ENCODE peak calls at places on chromosomes 5 and 9, in seven cellular contexts. K, O, I, N, X, Z and J are unnamed samples.

GRCh38 chr9:103281126-103281525 is 286.0 kb downstream of the CYLC2 start:
- DNase-seq in O (no peak), Z (no peak), I (no peak), N (no peak), K (no peak), X (no peak), J (no peak)

GRCh38 chr9:108603141-108603540 is 252.6 kb downstream of the ACTL7B start:
- DNase-seq in Z (no peak), N (no peak), K (no peak), X (no peak), O (no peak), I (no peak), J (no peak)

GRCh38 chr9:131892162-131892707 is 152.4 kb upstream of the RAPGEF1 start:
- DNase-seq in Z (no peak), K (no peak), O (no peak), X (no peak), I (no peak), N (no peak), J (no peak)

GRCh38 chr5:139404484-139404840 is 573 bp upstream of the SPATA24 start:
- DNase-seq in I (no peak), O (no peak), K (no peak), Z (no peak), X (no peak), N (no peak), J (no peak)

GRCh38 chr5:111551569-111552275 is 39.4 kb upstream of the STARD4 start:
- DNase-seq in N (no peak), I (no peak), K (no peak), X (no peak), Z (peak; percentile 84), O (no peak), J (no peak)

GRCh38 chr9:123996731-123997421 is 14.7 kb upstream of the LHX2 start:
- DNase-seq in X (peak; percentile 49), I (no peak), K (no peak), O (peak; percentile 65), Z (no peak), N (no peak), J (no peak)

GRCh38 chr9:18379073-18379811 is 94.7 kb upstream of the ADAMTSL1 start:
- DNase-seq in Z (peak; percentile 94), N (no peak), X (no peak), K (no peak), I (peak; percentile 97), O (no peak), J (peak; percentile 77)

GRCh38 chr5:138177936-138178515 is 404 bp downstream of the BRD8 start:
- DNase-seq in O (no peak), K (no peak), N (no peak), I (peak; percentile 18), Z (peak; percentile 60), X (no peak), J (peak; percentile 28)

GRCh38 chr5:150024241-150024984 is 23.9 kb downstream of the HMGXB3 start:
- DNase-seq in K (peak; percentile 25), O (no peak), Z (peak; percentile 22), X (no peak), I (peak; percentile 25), N (no peak), J (no peak)

GRCh38 chr5:12902611-12903010 is 998.4 kb upstream of the CTNND2 start:
- DNase-seq in K (no peak), X (no peak), I (no peak), N (no peak), O (no peak), Z (no peak), J (no peak)

GRCh38 chr5:61790678-61791077 is 458.6 kb downstream of the ZSWIM6 start:
- DNase-seq in O (no peak), N (no peak), Z (no peak), I (no peak), X (no peak), K (no peak), J (no peak)

GRCh38 chr9:108889649-108890067 is 27.6 kb downstream of the ACTL7A start:
- DNase-seq in X (no peak), O (no peak), Z (peak; percentile 48), N (no peak), I (peak; percentile 67), K (peak; percentile 0), J (peak; percentile 9)

GRCh38 chr9:80185112-80185738 is 613.5 kb downstream of the TLE4 start:
- DNase-seq in N (no peak), X (no peak), K (no peak), Z (no peak), O (no peak), I (no peak), J (no peak)